ENCODE peak calls at places on chromosomes 3 and 15, in ten cellular contexts. Q is glutamatergic neuron; A is breast epithelium; Y is endothelial cell; T is CD8-positive, alpha-beta T cell; X is cardiac fibroblast; Z is fibroblast of pulmonary artery; D is A549; J is AG04450; C is choroid plexus epithelial cell. P is an unnamed sample.

GRCh38 chr3:135191690-135192089 is 396.6 kb downstream of the EPHB1 start:
- DNase-seq in Q (no peak), A (no peak), Y (no peak), T (no peak), X (no peak), Z (no peak), D (no peak), J (no peak), C (no peak), P (no peak)

GRCh38 chr3:45180051-45180450 is 33.9 kb upstream of the CDCP1 start:
- DNase-seq in Q (no peak), A (no peak), Y (no peak), T (no peak), X (peak), Z (no peak), D (no peak), J (no peak), C (peak), P (no peak)

GRCh38 chr3:38614091-38614490 is 35.4 kb downstream of the SCN5A start:
- DNase-seq in Q (no peak), A (no peak), Y (no peak), T (no peak), X (no peak), Z (no peak), D (no peak), J (no peak), C (no peak), P (no peak)

GRCh38 chr15:82980986-82981385 is 5.0 kb upstream of the RAMAC start:
- DNase-seq in Q (no peak), A (no peak), Y (no peak), T (no peak), X (no peak), Z (no peak), D (no peak), J (no peak), C (no peak), P (no peak)

GRCh38 chr3:59444676-59445075 is 394.9 kb upstream of the CFAP20DC start:
- DNase-seq in Q (no peak), A (no peak), Y (no peak), T (no peak), X (no peak), Z (no peak), D (no peak), J (no peak), C (no peak), P (no peak)

GRCh38 chr3:29240248-29240647 is 40.6 kb upstream of the RBMS3 start:
- DNase-seq in Q (no peak), A (no peak), Y (no peak), T (no peak), X (peak), Z (peak), D (no peak), J (no peak), C (peak), P (no peak)

GRCh38 chr3:10783360-10784346 is 32.4 kb upstream of the SLC6A11 start:
- DNase-seq in Q (no peak), A (no peak), Y (peak), T (no peak), X (peak), Z (peak), D (peak), J (no peak), C (peak), P (no peak)

GRCh38 chr15:98873441-98874218 is 134.0 kb downstream of the PGPEP1L start:
- DNase-seq in Q (no peak), A (no peak), Y (no peak), T (no peak), X (peak), Z (peak), D (peak), J (no peak), C (peak), P (no peak)

GRCh38 chr3:63521657-63522056 is 130.8 kb upstream of the SNTN start:
- DNase-seq in Q (no peak), A (no peak), Y (no peak), T (no peak), X (no peak), Z (no peak), D (no peak), J (no peak), C (no peak), P (no peak)

GRCh38 chr15:72592103-72592502 is 62.4 kb upstream of the GOLGA6B start:
- DNase-seq in Q (no peak), A (no peak), Y (no peak), T (no peak), X (no peak), Z (no peak), D (no peak), J (no peak), C (no peak), P (no peak)

GRCh38 chr15:70701891-70702568 is 61.3 kb downstream of the UACA start:
- DNase-seq in Q (no peak), A (no peak), Y (no peak), T (no peak), X (peak), Z (peak), D (peak), J (no peak), C (peak), P (no peak)

GRCh38 chr3:88189361-88189810 is 39.6 kb downstream of the C3orf38 start:
- DNase-seq in Q (no peak), A (no peak), Y (no peak), T (no peak), X (peak), Z (no peak), D (no peak), J (no peak), C (no peak), P (no peak)

GRCh38 chr3:21013566-21013965 is 737.4 kb downstream of the ZNF385D start:
- DNase-seq in Q (no peak), A (no peak), Y (no peak), T (no peak), X (no peak), Z (no peak), D (no peak), J (no peak), C (no peak), P (no peak)

GRCh38 chr3:14505803-14506500 is 34.2 kb downstream of the GRIP2 start:
- DNase-seq in Q (no peak), A (no peak), Y (no peak), T (no peak), X (no peak), Z (no peak), D (no peak), J (no peak), C (no peak), P (peak)

GRCh38 chr15:89824607-89824867 is 9.9 kb upstream of the ANPEP start:
- DNase-seq in Q (no peak), A (no peak), Y (no peak), T (no peak), X (no peak), Z (no peak), D (no peak), J (no peak), C (no peak), P (no peak)

GRCh38 chr15:52858388-52859176 is 68.4 kb upstream of the ONECUT1 start:
- DNase-seq in Q (no peak), A (no peak), Y (no peak), T (no peak), X (no peak), Z (no peak), D (no peak), J (no peak), C (no peak), P (no peak)

DNA sequence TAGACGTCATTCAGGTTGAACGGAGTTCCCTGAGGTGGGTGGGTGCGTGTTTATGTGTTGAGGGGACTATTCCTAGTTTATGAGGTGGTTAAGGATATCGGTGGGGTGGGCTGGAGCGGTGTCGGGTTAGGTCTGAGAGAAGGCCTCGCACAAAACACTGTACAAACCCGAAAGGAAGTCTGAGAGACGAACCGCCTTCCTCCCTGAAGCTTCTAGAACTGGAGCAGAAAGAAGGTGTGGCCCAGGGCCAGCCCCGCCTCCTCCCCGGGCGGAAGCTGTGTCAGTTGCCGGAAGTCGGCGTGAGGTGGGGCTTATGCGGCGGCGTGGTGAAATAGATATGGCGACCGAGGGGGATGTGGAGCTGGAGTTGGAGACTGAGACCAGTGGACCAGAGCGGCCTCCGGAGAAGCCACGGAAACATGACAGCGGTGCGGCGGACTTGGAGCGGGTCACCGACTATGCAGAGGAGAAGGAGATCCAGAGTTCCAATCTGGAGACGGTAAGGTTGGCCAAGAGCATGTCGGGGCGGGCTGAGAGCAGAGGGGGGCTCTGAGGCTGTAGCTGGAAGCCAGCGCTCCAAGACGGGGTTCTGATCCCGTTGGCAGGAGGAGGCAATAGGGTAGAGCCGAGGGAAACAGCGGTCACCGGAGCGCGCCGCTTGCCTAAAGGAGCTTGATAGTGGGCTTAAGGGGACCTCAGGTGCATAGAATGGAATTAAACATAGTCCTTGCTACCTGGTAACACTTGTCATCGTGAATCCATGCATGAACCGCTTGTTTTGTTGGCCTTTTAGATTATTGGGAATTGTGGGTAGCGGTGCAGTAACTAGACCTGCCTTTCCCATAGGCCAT is at the start of gene HYPK:
- DNase-seq in Q (peak), A (peak), Y (peak), T (peak), X (peak), Z (peak), D (peak), J (peak), C (peak), P (peak)
- TF ChIP-seq CTCF in Q (no peak), A (no peak), Y (no peak), T (no peak), X (no peak), Z (no peak), D (no peak), J (no peak), C (no peak), P (no peak)

GRCh38 chr3:35817212-35817611 is 177.9 kb downstream of the ARPP21 start:
- DNase-seq in Q (no peak), A (no peak), Y (no peak), T (no peak), X (no peak), Z (no peak), D (no peak), J (no peak), C (no peak), P (no peak)

GRCh38 chr3:35814531-35814930 is 175.2 kb downstream of the ARPP21 start:
- DNase-seq in Q (no peak), A (no peak), Y (no peak), T (no peak), X (no peak), Z (peak), D (no peak), J (no peak), C (no peak), P (no peak)
- TF ChIP-seq CTCF in Q (no peak), A (no peak), Y (no peak), T (no peak), X (no peak), Z (no peak), D (no peak), J (no peak), C (no peak), P (no peak)

DNA sequence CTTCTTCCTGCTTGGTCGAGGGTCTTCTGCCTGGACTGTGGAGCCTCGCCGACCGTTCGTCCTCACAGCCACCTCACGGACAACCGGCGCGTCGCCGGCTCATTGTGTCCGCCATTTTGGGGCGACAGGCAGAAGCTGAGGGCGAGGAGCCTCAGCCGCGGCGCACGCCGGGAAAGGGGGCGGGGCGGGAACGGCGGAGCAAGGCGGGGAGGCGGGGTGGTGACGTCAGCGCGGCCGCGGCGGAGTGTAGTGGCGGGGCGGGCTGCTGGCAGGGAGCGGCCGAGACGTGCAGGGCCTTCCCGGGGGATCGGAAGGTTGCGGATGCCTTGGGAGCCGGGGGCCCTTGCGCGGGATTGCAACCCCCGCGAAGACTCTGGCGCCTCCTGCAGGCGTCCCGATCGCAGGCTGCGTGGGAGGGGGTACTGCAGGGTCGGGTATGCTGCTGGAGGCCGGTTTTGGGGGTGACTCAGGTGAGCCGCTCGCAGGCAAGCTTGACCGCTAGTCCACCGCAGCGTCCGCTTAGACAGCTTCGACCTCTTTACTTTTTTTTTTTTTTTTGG is at the start of gene WDR82:
- DNase-seq in Q (peak), A (peak), Y (peak), T (peak), X (peak), Z (peak), D (peak), J (peak), C (peak), P (peak)
- TF ChIP-seq CTCF in Q (peak), A (no peak), Y (peak), T (peak), X (peak), Z (peak), D (no peak), J (peak), C (peak), P (no peak)

GRCh38 chr3:82643948-82644347 is 882.5 kb upstream of the GBE1 start:
- DNase-seq in Q (no peak), A (no peak), Y (peak), T (no peak), X (no peak), Z (no peak), D (no peak), J (no peak), C (peak), P (no peak)
- TF ChIP-seq CTCF in Q (no peak), A (no peak), Y (no peak), T (no peak), X (no peak), Z (no peak), D (no peak), J (no peak), C (peak), P (no peak)